ENCODE peak calls at places on chromosomes 12 and 14, in eight cellular contexts. W, N, D, J, V, A, B and S are unnamed samples.

GRCh38 chr14:102775855-102776760 is 1.1 kb upstream of the TRAF3 start:
- DNase-seq in W (peak), N (peak), D (peak), J (peak), V (no peak), A (peak), B (peak), S (no peak)

GRCh38 chr12:122195405-122195804 is 8.1 kb upstream of the B3GNT4 start:
- DNase-seq in W (no peak), N (no peak), D (no peak), J (no peak), V (no peak), A (no peak), B (no peak), S (no peak)

GRCh38 chr14:99181246-99181645 is 90.8 kb downstream of the BCL11B start:
- DNase-seq in W (no peak), N (no peak), D (no peak), J (no peak), V (no peak), A (no peak), B (no peak), S (no peak)

GRCh38 chr14:50955373-50956043 is 11.2 kb upstream of the PYGL start:
- DNase-seq in W (peak), N (peak), D (peak), J (peak), V (no peak), A (peak), B (peak), S (peak)

GRCh38 chr14:41297961-41298690 is 308.6 kb upstream of the LRFN5 start:
- DNase-seq in W (no peak), N (no peak), D (no peak), J (no peak), V (no peak), A (no peak), B (no peak), S (no peak)

GRCh38 chr12:100031821-100032220 is 47.1 kb upstream of the ANKS1B start:
- DNase-seq in W (peak), N (peak), D (no peak), J (no peak), V (no peak), A (no peak), B (no peak), S (no peak)

GRCh38 chr12:106030210-106031175 is 108.3 kb downstream of the NUAK1 start:
- DNase-seq in W (peak), N (peak), D (peak), J (no peak), V (no peak), A (peak), B (no peak), S (no peak)

GRCh38 chr12:7915911-7916403 is 20.0 kb downstream of the SLC2A3 start:
- DNase-seq in W (no peak), N (no peak), D (peak), J (no peak), V (no peak), A (no peak), B (peak), S (no peak)

GRCh38 chr12:79567164-79567563 is 123.6 kb downstream of the PAWR start:
- DNase-seq in W (no peak), N (no peak), D (no peak), J (no peak), V (no peak), A (no peak), B (no peak), S (no peak)

GRCh38 chr12:63150255-63151060 is 543 bp downstream of the AVPR1A start:
- DNase-seq in W (no peak), N (no peak), D (peak), J (no peak), V (peak), A (no peak), B (peak), S (peak)

GRCh38 chr12:2944401-2945047 is 14.7 kb upstream of the TEAD4 start:
- DNase-seq in W (no peak), N (no peak), D (peak), J (peak), V (peak), A (peak), B (peak), S (peak)

GRCh38 chr12:59938190-59938962 is 342.5 kb downstream of the SLC16A7 start:
- DNase-seq in W (no peak), N (no peak), D (no peak), J (no peak), V (no peak), A (no peak), B (no peak), S (no peak)

GRCh38 chr12:108176292-108176691 is 47.2 kb downstream of the WSCD2 start:
- DNase-seq in W (no peak), N (no peak), D (no peak), J (no peak), V (no peak), A (no peak), B (no peak), S (no peak)

GRCh38 chr14:54908230-54908629 is 5.6 kb upstream of the GCH1 start:
- DNase-seq in W (no peak), N (no peak), D (no peak), J (no peak), V (no peak), A (no peak), B (no peak), S (no peak)

GRCh38 chr12:111031956-111032919 is 111.9 kb upstream of the MYL2 start:
- DNase-seq in W (no peak), N (no peak), D (no peak), J (no peak), V (no peak), A (no peak), B (no peak), S (no peak)

GRCh38 chr14:57089901-57090300 is 178.8 kb downstream of the EXOC5 start:
- DNase-seq in W (no peak), N (no peak), D (peak), J (no peak), V (no peak), A (no peak), B (no peak), S (no peak)

GRCh38 chr12:116524964-116525379 is 34.2 kb upstream of the MAP1LC3B2 start:
- DNase-seq in W (no peak), N (peak), D (peak), J (no peak), V (no peak), A (peak), B (no peak), S (no peak)

GRCh38 chr14:104925941-104926609 is 1.4 kb downstream of the PLD4 start:
- DNase-seq in W (no peak), N (no peak), D (no peak), J (no peak), V (no peak), A (no peak), B (no peak), S (no peak)

GRCh38 chr14:29955087-29955486 is 27.4 kb upstream of the PRKD1 start:
- DNase-seq in W (no peak), N (peak), D (no peak), J (no peak), V (no peak), A (peak), B (no peak), S (no peak)

GRCh38 chr12:115296613-115297012 is 612.6 kb upstream of the TBX3 start:
- DNase-seq in W (no peak), N (no peak), D (peak), J (no peak), V (no peak), A (no peak), B (no peak), S (no peak)

GRCh38 chr12:90253674-90254181 is 545.1 kb upstream of the ATP2B1 start:
- DNase-seq in W (peak), N (peak), D (peak), J (peak), V (no peak), A (peak), B (peak), S (peak)

GRCh38 chr14:55249423-55249822 is 21.8 kb upstream of the FBXO34 start:
- DNase-seq in W (peak), N (peak), D (peak), J (no peak), V (no peak), A (peak), B (no peak), S (no peak)

GRCh38 chr12:46266382-46266791 is 2.5 kb downstream of the SLC38A1 start:
- DNase-seq in W (peak), N (peak), D (peak), J (peak), V (no peak), A (peak), B (no peak), S (no peak)

GRCh38 chr12:121391619-121392324 is 8.1 kb upstream of the RNF34 start:
- DNase-seq in W (peak), N (peak), D (no peak), J (peak), V (no peak), A (peak), B (no peak), S (no peak)

GRCh38 chr12:22993639-22994038 is 368.7 kb downstream of the ETNK1 start:
- DNase-seq in W (no peak), N (no peak), D (peak), J (no peak), V (no peak), A (no peak), B (no peak), S (no peak)

GRCh38 chr12:50749459-50749882 is 14.4 kb upstream of the ATF1 start:
- DNase-seq in W (no peak), N (no peak), D (no peak), J (no peak), V (no peak), A (no peak), B (no peak), S (no peak)

GRCh38 chr12:50079771-50080170 is 5.4 kb upstream of the SMARCD1 start:
- DNase-seq in W (no peak), N (no peak), D (no peak), J (no peak), V (no peak), A (no peak), B (no peak), S (no peak)

GRCh38 chr14:97458302-97459137 is 661.3 kb downstream of the VRK1 start:
- DNase-seq in W (no peak), N (peak), D (no peak), J (peak), V (peak), A (no peak), B (peak), S (no peak)

GRCh38 chr14:50822501-50823042 is 8.4 kb downstream of the NIN start:
- DNase-seq in W (no peak), N (no peak), D (no peak), J (no peak), V (no peak), A (no peak), B (no peak), S (no peak)

GRCh38 chr14:51203881-51204280 is 36.2 kb upstream of the TMX1 start:
- DNase-seq in W (no peak), N (no peak), D (no peak), J (no peak), V (no peak), A (no peak), B (no peak), S (no peak)

GRCh38 chr14:98894600-98894999 is 377.4 kb downstream of the BCL11B start:
- DNase-seq in W (no peak), N (no peak), D (no peak), J (no peak), V (no peak), A (no peak), B (no peak), S (no peak)

GRCh38 chr14:69719501-69719951 is 47.4 kb upstream of the SRSF5 start:
- DNase-seq in W (peak), N (peak), D (peak), J (peak), V (no peak), A (peak), B (peak), S (no peak)

GRCh38 chr12:104549820-104550480 is 93.2 kb downstream of the CHST11 start:
- DNase-seq in W (peak), N (peak), D (peak), J (no peak), V (no peak), A (peak), B (no peak), S (no peak)

GRCh38 chr14:61754627-61755381 is 7.4 kb upstream of the SNAPC1 start:
- DNase-seq in W (peak), N (peak), D (no peak), J (no peak), V (no peak), A (peak), B (no peak), S (no peak)

GRCh38 chr14:61751475-61751989 is 10.7 kb upstream of the SNAPC1 start:
- DNase-seq in W (no peak), N (no peak), D (no peak), J (no peak), V (no peak), A (no peak), B (no peak), S (no peak)

GRCh38 chr14:61756135-61756534 is 6.1 kb upstream of the SNAPC1 start:
- DNase-seq in W (no peak), N (no peak), D (no peak), J (no peak), V (no peak), A (no peak), B (no peak), S (no peak)

GRCh38 chr14:61752626-61753025 is 9.6 kb upstream of the SNAPC1 start:
- DNase-seq in W (no peak), N (no peak), D (peak), J (no peak), V (no peak), A (peak), B (no peak), S (no peak)

GRCh38 chr14:61753631-61754030 is 8.6 kb upstream of the SNAPC1 start:
- DNase-seq in W (no peak), N (peak), D (no peak), J (no peak), V (no peak), A (peak), B (no peak), S (no peak)
- TF ChIP-seq CTCF in W (peak), N (peak), D (peak), J (no peak), V (no peak), A (no peak), B (no peak), S (no peak)

GRCh38 chr14:79698218-79698617 is 513.1 kb downstream of the DIO2 start:
- DNase-seq in W (no peak), N (no peak), D (no peak), J (no peak), V (no peak), A (no peak), B (no peak), S (no peak)
- TF ChIP-seq CTCF in W (no peak), N (no peak), D (no peak), J (no peak), V (no peak), A (no peak), B (no peak), S (no peak)

DNA sequence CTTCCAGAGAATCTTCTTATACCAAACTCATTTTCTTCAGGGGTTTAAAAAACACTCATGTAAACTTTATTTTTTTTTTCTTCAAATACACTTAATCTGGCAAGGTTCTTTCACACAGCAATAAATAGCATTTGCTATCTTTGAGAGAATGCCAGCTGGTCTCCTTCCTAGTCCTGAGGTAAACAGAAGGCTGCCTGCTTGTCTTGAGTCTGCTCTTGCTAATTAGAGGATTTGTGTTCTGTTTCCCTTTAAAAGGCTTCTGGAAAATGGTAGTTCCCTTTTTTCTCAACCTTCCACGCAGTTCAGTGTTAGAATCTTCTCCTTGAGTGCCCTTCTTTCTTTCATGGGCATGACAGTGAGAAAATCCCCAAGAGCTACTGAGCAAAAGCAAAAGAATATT is 92.3 kb upstream of the DCN start:
- DNase-seq in W (peak), N (peak), D (no peak), J (no peak), V (no peak), A (peak), B (no peak), S (no peak)
- TF ChIP-seq CTCF in W (no peak), N (no peak), D (no peak), J (no peak), V (no peak), A (no peak), B (no peak), S (no peak)

GRCh38 chr12:98699568-98699967 is 54.5 kb downstream of the APAF1 start:
- DNase-seq in W (no peak), N (peak), D (no peak), J (no peak), V (no peak), A (peak), B (no peak), S (no peak)

GRCh38 chr12:98697209-98697608 is 52.1 kb downstream of the APAF1 start:
- DNase-seq in W (no peak), N (no peak), D (no peak), J (no peak), V (no peak), A (no peak), B (no peak), S (no peak)

GRCh38 chr12:98701166-98701565 is 56.1 kb downstream of the APAF1 start:
- DNase-seq in W (no peak), N (no peak), D (no peak), J (no peak), V (no peak), A (peak), B (no peak), S (no peak)

GRCh38 chr12:98696036-98696646 is 51.1 kb downstream of the APAF1 start:
- DNase-seq in W (no peak), N (no peak), D (no peak), J (no peak), V (no peak), A (peak), B (no peak), S (no peak)

DNA sequence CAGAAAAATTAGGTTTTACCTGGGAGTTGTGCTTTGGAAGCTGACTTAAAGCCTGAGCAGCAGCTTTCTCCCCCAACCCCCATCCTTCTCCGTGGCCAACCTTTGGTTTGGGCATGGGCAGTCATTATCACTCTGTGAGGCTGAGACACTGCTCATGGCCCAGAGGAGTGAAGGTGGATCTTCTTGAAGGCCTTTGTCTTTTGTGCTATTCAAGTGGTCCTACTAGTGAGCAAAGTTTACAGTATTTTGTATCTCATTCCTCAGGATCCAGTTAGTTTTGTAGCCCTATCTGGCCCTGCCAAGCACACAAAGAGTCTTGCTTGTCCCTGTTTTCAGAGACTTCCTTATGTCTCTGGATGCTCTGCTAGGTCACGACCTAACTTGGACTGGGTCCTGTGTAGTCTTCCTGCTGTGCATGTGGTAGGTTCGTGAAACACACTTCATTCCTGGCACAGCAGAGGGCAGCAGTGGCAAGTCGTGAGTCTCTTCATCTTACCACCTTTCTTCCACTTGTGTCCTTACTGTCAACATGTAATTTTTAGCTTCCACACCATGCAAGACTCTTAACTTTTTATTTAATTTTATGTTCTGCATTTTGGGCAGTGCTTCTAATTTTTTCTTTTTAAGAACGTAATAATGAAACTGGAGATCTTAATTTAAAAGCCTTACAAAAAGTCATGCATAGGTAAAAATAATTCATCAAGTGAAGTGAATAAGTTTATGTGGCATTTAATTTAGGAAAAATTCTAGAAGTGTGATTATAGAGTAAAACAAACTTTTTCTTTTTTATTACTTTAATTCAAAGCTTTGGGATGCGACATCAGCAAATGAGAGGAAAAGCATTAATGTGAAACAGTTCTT is 53.7 kb downstream of the APAF1 start:
- DNase-seq in W (peak), N (peak), D (peak), J (peak), V (no peak), A (peak), B (no peak), S (peak)
- TF ChIP-seq CTCF in W (peak), N (peak), D (peak), J (peak), V (no peak), A (peak), B (no peak), S (peak)

GRCh38 chr14:63853831-63854293 is 1.1 kb downstream of the SYNE2 start:
- DNase-seq in W (peak), N (peak), D (peak), J (peak), V (peak), A (peak), B (peak), S (no peak)

GRCh38 chr14:63854330-63854729 is 1.5 kb downstream of the SYNE2 start:
- DNase-seq in W (no peak), N (no peak), D (no peak), J (no peak), V (no peak), A (no peak), B (no peak), S (no peak)

GRCh38 chr14:63855272-63855671 is 2.5 kb downstream of the SYNE2 start:
- DNase-seq in W (no peak), N (no peak), D (peak), J (no peak), V (no peak), A (no peak), B (no peak), S (no peak)

GRCh38 chr14:63852271-63852816 is 460 bp upstream of the SYNE2 start:
- DNase-seq in W (no peak), N (no peak), D (peak), J (no peak), V (no peak), A (peak), B (no peak), S (no peak)

GRCh38 chr14:63852817-63853730 is at the start of gene SYNE2:
- DNase-seq in W (peak), N (peak), D (peak), J (peak), V (peak), A (peak), B (peak), S (peak)
- TF ChIP-seq CTCF in W (no peak), N (no peak), D (no peak), J (peak), V (peak), A (peak), B (peak), S (no peak)